ENCODE peak calls at places on chromosomes 13 and 19, in seven cellular contexts. F is HFF-Myc; M is kidney tubule cell; E is stimulated activated CD8-positive, alpha-beta memory T cell treated with anti-CD3 and anti-CD28 coated beads, Interleukin-15, amount 100 ng/mL, for 4 hours; U is NB4; G is H9; S is body of pancreas. V is an unnamed sample.

GRCh38 chr19:49679832-49680472 is 2.9 kb downstream of the PRMT1 start:
- DNase-seq in F (no peak), M (no peak), U (no peak), S (no peak), E (no peak), G (no peak), V (no peak)

GRCh38 chr13:41708648-41709175 is 251.4 kb downstream of the RGCC start:
- DNase-seq in E (no peak), S (peak), U (no peak), F (no peak), G (no peak), M (no peak), V (no peak)

GRCh38 chr19:6738726-6739389 is 622 bp upstream of the TRIP10 start:
- DNase-seq in F (peak), S (peak), G (no peak), E (no peak), U (no peak), M (no peak), V (peak)

GRCh38 chr19:10648360-10648759 is 5.8 kb upstream of the ILF3 start:
- DNase-seq in S (no peak), F (no peak), E (no peak), U (no peak), M (no peak), G (no peak), V (no peak)

GRCh38 chr19:41189425-41190065 is 3.5 kb upstream of the CYP2S1 start:
- DNase-seq in S (no peak), U (no peak), F (no peak), E (no peak), M (peak), G (peak), V (peak)

GRCh38 chr13:34816543-34816942 is 125.5 kb upstream of the NBEA start:
- DNase-seq in E (no peak), G (no peak), U (no peak), M (peak), S (no peak), F (no peak), V (no peak)

GRCh38 chr19:7705387-7706187 is 3.7 kb upstream of the FCER2 start:
- DNase-seq in U (peak), S (no peak), M (no peak), G (no peak), E (peak), F (no peak), V (no peak)

GRCh38 chr19:47726467-47726866 is 13.2 kb downstream of the EHD2 start:
- DNase-seq in E (no peak), F (no peak), S (no peak), M (peak), U (peak), G (no peak), V (peak)

GRCh38 chr13:73809561-73809960 is 324.6 kb downstream of the KLF12 start:
- DNase-seq in E (no peak), M (peak), F (no peak), S (no peak), U (no peak), G (no peak), V (no peak)

GRCh38 chr13:50318887-50319286 is 303.6 kb downstream of the KCNRG start:
- DNase-seq in M (no peak), G (no peak), F (no peak), U (peak), E (no peak), S (no peak), V (peak)

GRCh38 chr19:7463575-7463974 is 25.3 kb downstream of the PEX11G start:
- DNase-seq in E (no peak), F (no peak), U (no peak), G (no peak), S (no peak), M (no peak), V (no peak)

GRCh38 chr19:38842439-38843174 is 7.2 kb downstream of the HNRNPL start:
- DNase-seq in U (no peak), E (no peak), M (no peak), S (no peak), F (no peak), G (no peak), V (no peak)

GRCh38 chr13:111883571-111884343 is 183.2 kb upstream of the SOX1 start:
- DNase-seq in E (no peak), S (no peak), U (no peak), G (no peak), M (no peak), F (no peak), V (no peak)

GRCh38 chr13:23292596-23292995 is 111.8 kb downstream of the SGCG start:
- DNase-seq in S (no peak), M (no peak), G (no peak), E (no peak), F (no peak), U (no peak), V (no peak)

GRCh38 chr19:723247-723646 is 14.5 kb downstream of the PALM start:
- DNase-seq in F (no peak), S (no peak), M (no peak), G (no peak), E (no peak), U (no peak), V (no peak)

GRCh38 chr13:95256086-95256485 is 45.2 kb downstream of the ABCC4 start:
- DNase-seq in G (no peak), F (peak), E (no peak), M (peak), S (no peak), U (no peak), V (peak)

GRCh38 chr13:45564108-45564507 is 51.4 kb downstream of the ERICH6B start:
- DNase-seq in G (no peak), E (no peak), F (peak), S (no peak), U (peak), M (peak), V (peak)

GRCh38 chr19:39263912-39264305 is 4.3 kb upstream of the IFNL2 start:
- DNase-seq in F (no peak), E (no peak), S (no peak), M (no peak), G (peak), U (no peak), V (no peak)

GRCh38 chr19:7646426-7646700 is 9.5 kb downstream of the STXBP2 start:
- DNase-seq in U (no peak), F (no peak), E (no peak), S (no peak), M (no peak), G (no peak), V (no peak)

GRCh38 chr13:78657699-78658629 is 991 bp downstream of the OBI1 start:
- DNase-seq in S (no peak), E (no peak), G (peak), U (peak), F (no peak), M (no peak), V (no peak)

GRCh38 chr13:27283906-27284523 is 13.4 kb downstream of the RASL11A start:
- DNase-seq in U (peak), F (no peak), E (no peak), M (peak), S (peak), G (peak), V (peak)

GRCh38 chr13:36344173-36344572 is 2.0 kb downstream of the SPART start:
- DNase-seq in E (no peak), G (no peak), S (no peak), F (no peak), U (peak), M (peak), V (peak)

GRCh38 chr13:113646376-113646775 is 11.6 kb downstream of the ATP4B start:
- DNase-seq in M (no peak), S (peak), F (no peak), E (no peak), G (no peak), U (no peak), V (no peak)

GRCh38 chr13:45879666-45880065 is 28.1 kb upstream of the SIAH3 start:
- DNase-seq in U (peak), F (no peak), G (peak), M (peak), S (peak), E (no peak), V (no peak)

GRCh38 chr13:75715598-75716523 is 79.7 kb downstream of the LMO7 start:
- DNase-seq in U (no peak), G (no peak), E (no peak), S (no peak), F (no peak), M (peak), V (no peak)

GRCh38 chr19:41409288-41409687 is 11.7 kb downstream of the BCKDHA start:
- DNase-seq in M (peak), F (peak), S (peak), U (peak), G (peak), E (no peak), V (peak)

GRCh38 chr13:38826182-38826813 is 139.4 kb downstream of the FREM2 start:
- DNase-seq in E (no peak), F (no peak), G (no peak), M (no peak), U (peak), S (peak), V (no peak)

GRCh38 chr19:28399187-28399586 is 813.8 kb downstream of the UQCRFS1 start:
- DNase-seq in M (no peak), U (no peak), G (no peak), F (no peak), S (no peak), E (no peak), V (no peak)

GRCh38 chr19:41431426-41432386 is 4.5 kb upstream of the B3GNT8 start:
- DNase-seq in F (no peak), S (no peak), G (no peak), U (peak), M (no peak), E (no peak), V (peak)

GRCh38 chr19:58021541-58022282 is 12.1 kb upstream of the ZSCAN1 start:
- DNase-seq in G (peak), U (peak), F (no peak), E (no peak), S (peak), M (peak), V (no peak)

GRCh38 chr13:111404746-111405145 is 84.3 kb downstream of the TEX29 start:
- DNase-seq in F (no peak), M (no peak), U (no peak), G (no peak), S (no peak), E (no peak), V (no peak)

GRCh38 chr19:3612901-3613741 is 6.4 kb upstream of the TBXA2R start:
- DNase-seq in F (no peak), M (no peak), S (no peak), G (peak), E (no peak), U (no peak), V (no peak)

GRCh38 chr13:44591316-44591715 is 15.2 kb upstream of the TSC22D1 start:
- DNase-seq in E (no peak), S (no peak), G (peak), U (no peak), F (no peak), M (no peak), V (no peak)

GRCh38 chr19:48090281-48090802 is 20.3 kb downstream of the PLA2G4C start:
- DNase-seq in U (peak), G (no peak), S (no peak), M (no peak), E (no peak), F (no peak), V (no peak)

GRCh38 chr19:17184381-17184841 is 30.7 kb upstream of the USE1 start:
- DNase-seq in U (no peak), G (no peak), E (no peak), F (no peak), M (no peak), S (no peak), V (no peak)

GRCh38 chr19:7512400-7512851 is 3.5 kb upstream of the ZNF358 start:
- DNase-seq in G (no peak), S (no peak), F (no peak), U (no peak), M (no peak), E (no peak), V (no peak)